ENCODE peak calls at places on chromosomes 4 and X, in six cellular contexts. One of them, this sample, is unnamed.

GRCh38 chr4:85864806-85865205 is 389.9 kb downstream of the ARHGAP24 start:
- DNase-seq in cerebellar cortex: no peak
- DNase-seq in GM12865: no peak
- DNase-seq in NCI-H1930: no peak
- DNase-seq in upper lobe of left lung: no peak
- DNase-seq in effector CD4-positive, alpha-beta T cell: no peak
- DNase-seq in this sample: no peak

GRCh38 chr4:55132775-55133174 is 7.4 kb upstream of the KDR start:
- DNase-seq in cerebellar cortex: no peak
- DNase-seq in GM12865: no peak
- DNase-seq in NCI-H1930: no peak
- DNase-seq in upper lobe of left lung: no peak
- DNase-seq in effector CD4-positive, alpha-beta T cell: no peak
- DNase-seq in this sample: no peak

GRCh38 chrX:46759645-46759974 is 692 bp upstream of the SLC9A7 start:
- DNase-seq in cerebellar cortex: no peak
- DNase-seq in GM12865: no peak
- DNase-seq in NCI-H1930: no peak
- DNase-seq in upper lobe of left lung: no peak
- DNase-seq in effector CD4-positive, alpha-beta T cell: no peak
- DNase-seq in this sample: no peak

GRCh38 chr4:146976145-146976544 is 30.5 kb upstream of the TTC29 start:
- DNase-seq in cerebellar cortex: peak
- DNase-seq in GM12865: no peak
- DNase-seq in NCI-H1930: peak
- DNase-seq in upper lobe of left lung: no peak
- DNase-seq in effector CD4-positive, alpha-beta T cell: no peak
- DNase-seq in this sample: no peak

GRCh38 chr4:17347445-17347844 is 164.4 kb downstream of the QDPR start:
- DNase-seq in cerebellar cortex: peak
- DNase-seq in GM12865: peak
- DNase-seq in NCI-H1930: no peak
- DNase-seq in upper lobe of left lung: no peak
- DNase-seq in effector CD4-positive, alpha-beta T cell: no peak
- DNase-seq in this sample: no peak

GRCh38 chrX:17826609-17827496 is 34.2 kb downstream of the RAI2 start:
- DNase-seq in cerebellar cortex: no peak
- DNase-seq in GM12865: no peak
- DNase-seq in NCI-H1930: no peak
- DNase-seq in upper lobe of left lung: no peak
- DNase-seq in effector CD4-positive, alpha-beta T cell: no peak
- DNase-seq in this sample: no peak

GRCh38 chr4:154622598-154622997 is 10.1 kb upstream of the FGG start:
- DNase-seq in cerebellar cortex: peak
- DNase-seq in GM12865: peak
- DNase-seq in NCI-H1930: no peak
- DNase-seq in upper lobe of left lung: no peak
- DNase-seq in effector CD4-positive, alpha-beta T cell: no peak
- DNase-seq in this sample: no peak

GRCh38 chrX:118025193-118025592 is 91.4 kb downstream of the KLHL13 start:
- DNase-seq in cerebellar cortex: no peak
- DNase-seq in GM12865: no peak
- DNase-seq in NCI-H1930: no peak
- DNase-seq in upper lobe of left lung: no peak
- DNase-seq in effector CD4-positive, alpha-beta T cell: no peak
- DNase-seq in this sample: no peak

GRCh38 chrX:127317159-127317558 is 497.6 kb downstream of the PRR32 start:
- DNase-seq in cerebellar cortex: no peak
- DNase-seq in GM12865: no peak
- DNase-seq in NCI-H1930: no peak
- DNase-seq in upper lobe of left lung: no peak
- DNase-seq in effector CD4-positive, alpha-beta T cell: no peak
- DNase-seq in this sample: no peak

GRCh38 chr4:165994706-165995105 is 121.7 kb downstream of the TLL1 start:
- DNase-seq in cerebellar cortex: no peak
- DNase-seq in GM12865: no peak
- DNase-seq in NCI-H1930: no peak
- DNase-seq in upper lobe of left lung: no peak
- DNase-seq in effector CD4-positive, alpha-beta T cell: no peak
- DNase-seq in this sample: no peak

GRCh38 chrX:13287816-13288215 is 32.0 kb downstream of the ATXN3L start:
- DNase-seq in cerebellar cortex: peak
- DNase-seq in GM12865: no peak
- DNase-seq in NCI-H1930: no peak
- DNase-seq in upper lobe of left lung: no peak
- DNase-seq in effector CD4-positive, alpha-beta T cell: no peak
- DNase-seq in this sample: no peak

GRCh38 chr4:29081230-29081955 is 1638.8 kb upstream of the PCDH7 start:
- DNase-seq in cerebellar cortex: no peak
- DNase-seq in GM12865: no peak
- DNase-seq in NCI-H1930: no peak
- DNase-seq in upper lobe of left lung: no peak
- DNase-seq in effector CD4-positive, alpha-beta T cell: no peak
- DNase-seq in this sample: no peak

GRCh38 chr4:137635596-137635995 is 103.3 kb upstream of the PCDH18 start:
- DNase-seq in cerebellar cortex: no peak
- DNase-seq in GM12865: no peak
- DNase-seq in NCI-H1930: no peak
- DNase-seq in upper lobe of left lung: no peak
- DNase-seq in effector CD4-positive, alpha-beta T cell: no peak
- DNase-seq in this sample: no peak

GRCh38 chr4:62814510-62815047 is 1594.7 kb downstream of the TECRL start:
- DNase-seq in cerebellar cortex: no peak
- DNase-seq in GM12865: no peak
- DNase-seq in NCI-H1930: no peak
- DNase-seq in upper lobe of left lung: no peak
- DNase-seq in effector CD4-positive, alpha-beta T cell: no peak
- DNase-seq in this sample: no peak

GRCh38 chr4:71855944-71856343 is 72.1 kb upstream of the GC start:
- DNase-seq in cerebellar cortex: no peak
- DNase-seq in GM12865: no peak
- DNase-seq in NCI-H1930: no peak
- DNase-seq in upper lobe of left lung: no peak
- DNase-seq in effector CD4-positive, alpha-beta T cell: no peak
- DNase-seq in this sample: no peak

GRCh38 chrX:109125304-109125703 is 356.6 kb downstream of the GUCY2F start:
- DNase-seq in cerebellar cortex: no peak
- DNase-seq in GM12865: no peak
- DNase-seq in NCI-H1930: no peak
- DNase-seq in upper lobe of left lung: no peak
- DNase-seq in effector CD4-positive, alpha-beta T cell: no peak
- DNase-seq in this sample: no peak

GRCh38 chrX:86383681-86384540 is 235.7 kb downstream of the DACH2 start:
- DNase-seq in cerebellar cortex: no peak
- DNase-seq in GM12865: no peak
- DNase-seq in NCI-H1930: no peak
- DNase-seq in upper lobe of left lung: no peak
- DNase-seq in effector CD4-positive, alpha-beta T cell: no peak
- DNase-seq in this sample: no peak

GRCh38 chr4:184818216-184818564 is 7.6 kb downstream of the ACSL1 start:
- DNase-seq in cerebellar cortex: no peak
- DNase-seq in GM12865: peak
- DNase-seq in NCI-H1930: no peak
- DNase-seq in upper lobe of left lung: no peak
- DNase-seq in effector CD4-positive, alpha-beta T cell: no peak
- DNase-seq in this sample: no peak

GRCh38 chr4:185005209-185005819 is 13.0 kb upstream of the HELT start:
- DNase-seq in cerebellar cortex: peak
- DNase-seq in GM12865: peak
- DNase-seq in NCI-H1930: peak
- DNase-seq in upper lobe of left lung: peak
- DNase-seq in effector CD4-positive, alpha-beta T cell: peak
- DNase-seq in this sample: peak

GRCh38 chr4:56448301-56448700 is 12.2 kb downstream of the PAICS start:
- DNase-seq in cerebellar cortex: no peak
- DNase-seq in GM12865: no peak
- DNase-seq in NCI-H1930: no peak
- DNase-seq in upper lobe of left lung: no peak
- DNase-seq in effector CD4-positive, alpha-beta T cell: no peak
- DNase-seq in this sample: no peak

GRCh38 chr4:174210952-174211490 is 72.4 kb downstream of the FBXO8 start:
- DNase-seq in cerebellar cortex: no peak
- DNase-seq in GM12865: no peak
- DNase-seq in NCI-H1930: no peak
- DNase-seq in upper lobe of left lung: no peak
- DNase-seq in effector CD4-positive, alpha-beta T cell: no peak
- DNase-seq in this sample: no peak

GRCh38 chrX:45485682-45486081 is 285.0 kb upstream of the DIPK2B start:
- DNase-seq in cerebellar cortex: no peak
- DNase-seq in GM12865: no peak
- DNase-seq in NCI-H1930: no peak
- DNase-seq in upper lobe of left lung: no peak
- DNase-seq in effector CD4-positive, alpha-beta T cell: no peak
- DNase-seq in this sample: no peak

GRCh38 chrX:15567886-15568616 is 32.7 kb downstream of the ACE2 start:
- DNase-seq in cerebellar cortex: no peak
- DNase-seq in GM12865: no peak
- DNase-seq in NCI-H1930: no peak
- DNase-seq in upper lobe of left lung: no peak
- DNase-seq in effector CD4-positive, alpha-beta T cell: no peak
- DNase-seq in this sample: no peak

GRCh38 chrX:69015156-69015555 is 150.1 kb downstream of the PJA1 start:
- DNase-seq in cerebellar cortex: no peak
- DNase-seq in GM12865: no peak
- DNase-seq in NCI-H1930: no peak
- DNase-seq in upper lobe of left lung: no peak
- DNase-seq in effector CD4-positive, alpha-beta T cell: no peak
- DNase-seq in this sample: no peak

GRCh38 chr4:111434581-111434980 is 710.7 kb upstream of the FAM241A start:
- DNase-seq in cerebellar cortex: no peak
- DNase-seq in GM12865: no peak
- DNase-seq in NCI-H1930: no peak
- DNase-seq in upper lobe of left lung: no peak
- DNase-seq in effector CD4-positive, alpha-beta T cell: no peak
- DNase-seq in this sample: no peak

GRCh38 chr4:181896609-181897008 is 346.6 kb upstream of the TENM3 start:
- DNase-seq in cerebellar cortex: no peak
- DNase-seq in GM12865: no peak
- DNase-seq in NCI-H1930: no peak
- DNase-seq in upper lobe of left lung: no peak
- DNase-seq in effector CD4-positive, alpha-beta T cell: no peak
- DNase-seq in this sample: no peak

GRCh38 chr4:6489962-6490361 is 17.5 kb upstream of the PPP2R2C start:
- DNase-seq in cerebellar cortex: no peak
- DNase-seq in GM12865: no peak
- DNase-seq in NCI-H1930: no peak
- DNase-seq in upper lobe of left lung: no peak
- DNase-seq in effector CD4-positive, alpha-beta T cell: no peak
- DNase-seq in this sample: no peak

GRCh38 chr4:141999446-142000143 is 363.2 kb downstream of the IL15 start:
- DNase-seq in cerebellar cortex: no peak
- DNase-seq in GM12865: no peak
- DNase-seq in NCI-H1930: no peak
- DNase-seq in upper lobe of left lung: no peak
- DNase-seq in effector CD4-positive, alpha-beta T cell: no peak
- DNase-seq in this sample: no peak

GRCh38 chr4:166972071-166972470 is 262.2 kb downstream of the SPOCK3 start:
- DNase-seq in cerebellar cortex: no peak
- DNase-seq in GM12865: peak
- DNase-seq in NCI-H1930: no peak
- DNase-seq in upper lobe of left lung: no peak
- DNase-seq in effector CD4-positive, alpha-beta T cell: no peak
- DNase-seq in this sample: no peak

GRCh38 chr4:168304744-168305459 is 13.7 kb downstream of the DDX60 start:
- DNase-seq in cerebellar cortex: no peak
- DNase-seq in GM12865: no peak
- DNase-seq in NCI-H1930: no peak
- DNase-seq in upper lobe of left lung: no peak
- DNase-seq in effector CD4-positive, alpha-beta T cell: no peak
- DNase-seq in this sample: peak

GRCh38 chr4:159899596-159899995 is 796.7 kb downstream of the RAPGEF2 start:
- DNase-seq in cerebellar cortex: no peak
- DNase-seq in GM12865: no peak
- DNase-seq in NCI-H1930: no peak
- DNase-seq in upper lobe of left lung: no peak
- DNase-seq in effector CD4-positive, alpha-beta T cell: no peak
- DNase-seq in this sample: no peak

GRCh38 chrX:119155416-119156035 is 27.9 kb upstream of the KIAA1210 start:
- DNase-seq in cerebellar cortex: no peak
- DNase-seq in GM12865: no peak
- DNase-seq in NCI-H1930: no peak
- DNase-seq in upper lobe of left lung: no peak
- DNase-seq in effector CD4-positive, alpha-beta T cell: no peak
- DNase-seq in this sample: no peak

GRCh38 chrX:117895418-117895817 is 221.2 kb downstream of the KLHL13 start:
- DNase-seq in cerebellar cortex: no peak
- DNase-seq in GM12865: peak
- DNase-seq in NCI-H1930: no peak
- DNase-seq in upper lobe of left lung: no peak
- DNase-seq in effector CD4-positive, alpha-beta T cell: no peak
- DNase-seq in this sample: no peak

GRCh38 chr4:73446336-73446938 is 10.4 kb downstream of the AFP start:
- DNase-seq in cerebellar cortex: peak
- DNase-seq in GM12865: peak
- DNase-seq in NCI-H1930: peak
- DNase-seq in upper lobe of left lung: no peak
- DNase-seq in effector CD4-positive, alpha-beta T cell: no peak
- DNase-seq in this sample: no peak

GRCh38 chr4:29423836-29424721 is 1296.1 kb upstream of the PCDH7 start:
- DNase-seq in cerebellar cortex: no peak
- DNase-seq in GM12865: no peak
- DNase-seq in NCI-H1930: no peak
- DNase-seq in upper lobe of left lung: no peak
- DNase-seq in effector CD4-positive, alpha-beta T cell: no peak
- DNase-seq in this sample: peak